ENCODE peak calls at places on chromosomes 3 and 15, in four cellular contexts. Y is A549, Z is fibroblast of villous mesenchyme, F is neural progenitor cell. S is an unnamed sample.

GRCh38 chr3:69738291-69738690 is 973 bp upstream of the MITF start:
- DNase-seq in Y (no peak), Z (peak; percentile 42), F (peak; percentile 12), S (peak; percentile 40)

GRCh38 chr15:64071931-64072765 is 21.5 kb downstream of the CIAO2A start:
- DNase-seq in Y (peak; percentile 40), Z (no peak), F (no peak), S (no peak)

GRCh38 chr3:63656791-63657190 is 4.3 kb downstream of the SNTN start:
- DNase-seq in Y (no peak), Z (peak; percentile 37), F (no peak), S (no peak)

GRCh38 chr3:135456182-135456790 is 509.2 kb upstream of the PPP2R3A start:
- DNase-seq in Y (no peak), Z (no peak), F (peak; percentile 83), S (no peak)

GRCh38 chr15:101698314-101698713 is 26.0 kb downstream of the TARS3 start:
- DNase-seq in Y (no peak), Z (no peak), F (no peak), S (no peak)

GRCh38 chr3:194384569-194385001 is 14.5 kb downstream of the GP5 start:
- DNase-seq in Y (no peak), Z (no peak), F (no peak), S (no peak)

GRCh38 chr3:155352900-155353490 is 59.5 kb upstream of the STRIT1 start:
- DNase-seq in Y (peak; percentile 52), Z (peak; percentile 43), F (peak; percentile 43), S (no peak)

GRCh38 chr15:66981746-66982145 is 83.7 kb upstream of the SMAD3 start:
- DNase-seq in Y (no peak), Z (no peak), F (no peak), S (no peak)

GRCh38 chr3:9491506-9491905 is 62.1 kb downstream of the LHFPL4 start:
- DNase-seq in Y (no peak), Z (no peak), F (no peak), S (no peak)

GRCh38 chr15:62848631-62849050 is 193.9 kb upstream of the TPM1 start:
- DNase-seq in Y (peak; percentile 74), Z (peak; percentile 60), F (no peak), S (peak; percentile 69)

GRCh38 chr3:65507446-65507845 is 531.3 kb downstream of the MAGI1 start:
- DNase-seq in Y (no peak), Z (no peak), F (no peak), S (no peak)

GRCh38 chr3:10185804-10186762 is 21.4 kb downstream of the IRAK2 start:
- DNase-seq in Y (no peak), Z (peak; percentile 53), F (no peak), S (no peak)

GRCh38 chr3:12371525-12372140 is 82.8 kb downstream of the PPARG start:
- DNase-seq in Y (no peak), Z (peak; percentile 66), F (no peak), S (no peak)

GRCh38 chr3:55167586-55168317 is 239.9 kb upstream of the LRTM1 start:
- DNase-seq in Y (no peak), Z (peak; percentile 94), F (no peak), S (no peak)

GRCh38 chr15:78209646-78210348 is 24.6 kb downstream of the ACSBG1 start:
- DNase-seq in Y (no peak), Z (peak; percentile 14), F (no peak), S (peak; percentile 88)

GRCh38 chr3:53155763-53156162 is 5.2 kb upstream of the PRKCD start:
- DNase-seq in Y (no peak), Z (no peak), F (peak; percentile 43), S (peak; percentile 91)

GRCh38 chr15:96340611-96341464 is 10.3 kb downstream of the NR2F2 start:
- DNase-seq in Y (peak; percentile 73), Z (no peak), F (peak; percentile 90), S (no peak)

GRCh38 chr15:56366211-56366610 is 985 bp downstream of the TEX9 start:
- DNase-seq in Y (no peak), Z (no peak), F (peak; percentile 5), S (no peak)

GRCh38 chr15:88383354-88383753 is 83.8 kb downstream of the MRPL46 start:
- DNase-seq in Y (no peak), Z (no peak), F (no peak), S (no peak)

GRCh38 chr3:4589475-4590111 is 96.4 kb downstream of the ITPR1 start:
- DNase-seq in Y (no peak), Z (no peak), F (no peak), S (no peak)

GRCh38 chr3:66133853-66134445 is 86.9 kb upstream of the SLC25A26 start:
- DNase-seq in Y (no peak), Z (peak; percentile 47), F (no peak), S (peak; percentile 65)

GRCh38 chr3:49023775-49024174 is 1.9 kb downstream of the NDUFAF3 start:
- DNase-seq in Y (no peak), Z (no peak), F (no peak), S (no peak)

GRCh38 chr15:100726426-100727190 is 124.2 kb downstream of the ASB7 start:
- DNase-seq in Y (no peak), Z (no peak), F (no peak), S (no peak)

GRCh38 chr3:179401561-179401960 is 49.7 kb downstream of the GNB4 start:
- DNase-seq in Y (no peak), Z (no peak), F (no peak), S (no peak)

GRCh38 chr15:48144889-48145288 is 24.1 kb downstream of the SLC24A5 start:
- DNase-seq in Y (no peak), Z (peak; percentile 34), F (no peak), S (no peak)

GRCh38 chr3:55322649-55323048 is 164.5 kb downstream of the WNT5A start:
- DNase-seq in Y (no peak), Z (no peak), F (peak; percentile 8), S (no peak)

GRCh38 chr15:63107895-63108546 is 13.6 kb upstream of the LACTB start:
- DNase-seq in Y (peak; percentile 99), Z (peak; percentile 100), F (no peak), S (peak; percentile 86)

GRCh38 chr3:12440927-12441326 is 43.4 kb upstream of the TSEN2 start:
- DNase-seq in Y (no peak), Z (peak; percentile 56), F (no peak), S (no peak)

GRCh38 chr3:122350814-122351418 is 25.9 kb downstream of the CSTA start:
- DNase-seq in Y (no peak), Z (peak; percentile 12), F (no peak), S (no peak)

GRCh38 chr3:117661636-117662095 is 952.1 kb downstream of the TUSC7 start:
- DNase-seq in Y (no peak), Z (peak; percentile 6), F (no peak), S (no peak)

GRCh38 chr3:56862352-56863062 is 60.8 kb upstream of the ARHGEF3 start:
- DNase-seq in Y (no peak), Z (peak; percentile 71), F (no peak), S (peak; percentile 72)

GRCh38 chr3:6326760-6327159 is 534.2 kb upstream of the GRM7 start:
- DNase-seq in Y (no peak), Z (no peak), F (no peak), S (no peak)

GRCh38 chr3:55441499-55441898 is 45.6 kb downstream of the WNT5A start:
- DNase-seq in Y (no peak), Z (no peak), F (no peak), S (no peak)

DNA sequence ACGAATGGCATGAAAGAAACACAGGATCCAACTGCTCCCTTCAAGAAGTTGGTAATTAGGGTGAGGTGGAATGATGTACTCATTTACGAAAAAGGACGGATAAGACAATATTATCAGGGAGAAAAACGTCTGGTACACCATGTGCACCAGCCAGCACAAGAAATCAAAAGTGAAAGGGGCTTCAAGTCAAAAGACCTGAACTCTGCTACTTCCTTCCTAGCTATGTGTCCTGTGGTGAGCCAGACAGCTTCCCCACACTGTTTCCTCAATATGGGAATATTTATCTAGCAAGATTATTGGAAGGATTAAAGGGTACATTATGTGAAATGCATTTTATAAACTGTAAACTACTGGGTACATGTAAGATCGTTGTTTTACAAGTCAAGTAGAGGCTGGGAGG is 33.9 kb downstream of the RAB27A start:
- DNase-seq in Y (no peak), Z (peak; percentile 65), F (no peak), S (no peak)
- TF ChIP-seq CTCF in Y (no peak), Z (no peak), F (no peak), S (no peak)

DNA sequence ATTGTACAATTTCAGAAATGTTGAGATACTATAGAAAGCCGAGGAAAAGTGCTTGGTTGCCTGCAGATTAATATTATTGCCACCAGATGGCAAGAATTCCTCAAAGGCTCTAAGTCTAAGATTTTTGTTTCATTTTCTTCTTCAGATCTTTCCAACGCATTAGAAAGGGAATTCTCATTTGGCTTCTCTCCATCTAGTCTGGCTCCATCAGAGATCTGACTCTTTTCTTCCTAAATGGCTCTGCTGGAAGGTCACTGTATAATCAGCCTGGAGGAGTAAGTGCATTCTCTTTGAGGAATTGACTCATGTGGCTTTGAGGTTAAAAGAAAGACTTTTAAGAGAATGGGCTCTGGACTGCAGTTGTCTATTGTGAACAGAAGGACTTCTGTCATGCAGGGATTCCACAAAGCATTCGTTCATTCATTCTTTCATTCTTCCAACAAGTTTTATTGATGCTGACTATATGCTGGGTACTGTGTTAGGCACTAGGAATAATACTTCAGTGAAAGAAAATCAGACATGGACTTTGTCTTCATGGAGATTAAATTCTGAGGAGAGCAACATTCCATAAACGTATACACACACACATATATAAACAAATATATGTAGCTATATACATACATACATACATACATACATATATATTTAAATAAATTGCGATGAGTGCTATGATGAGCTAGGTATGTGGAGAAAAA is 55.3 kb downstream of the SLC28A2 start:
- DNase-seq in Y (peak; percentile 23), Z (peak; percentile 54), F (peak; percentile 5), S (peak; percentile 3)
- H3K4me3 ChIP-seq in Y (no peak overlapping the region), Z (peak overlapping the region; percentile 29), F (no peak overlapping the region), S (no peak overlapping the region)

DNA sequence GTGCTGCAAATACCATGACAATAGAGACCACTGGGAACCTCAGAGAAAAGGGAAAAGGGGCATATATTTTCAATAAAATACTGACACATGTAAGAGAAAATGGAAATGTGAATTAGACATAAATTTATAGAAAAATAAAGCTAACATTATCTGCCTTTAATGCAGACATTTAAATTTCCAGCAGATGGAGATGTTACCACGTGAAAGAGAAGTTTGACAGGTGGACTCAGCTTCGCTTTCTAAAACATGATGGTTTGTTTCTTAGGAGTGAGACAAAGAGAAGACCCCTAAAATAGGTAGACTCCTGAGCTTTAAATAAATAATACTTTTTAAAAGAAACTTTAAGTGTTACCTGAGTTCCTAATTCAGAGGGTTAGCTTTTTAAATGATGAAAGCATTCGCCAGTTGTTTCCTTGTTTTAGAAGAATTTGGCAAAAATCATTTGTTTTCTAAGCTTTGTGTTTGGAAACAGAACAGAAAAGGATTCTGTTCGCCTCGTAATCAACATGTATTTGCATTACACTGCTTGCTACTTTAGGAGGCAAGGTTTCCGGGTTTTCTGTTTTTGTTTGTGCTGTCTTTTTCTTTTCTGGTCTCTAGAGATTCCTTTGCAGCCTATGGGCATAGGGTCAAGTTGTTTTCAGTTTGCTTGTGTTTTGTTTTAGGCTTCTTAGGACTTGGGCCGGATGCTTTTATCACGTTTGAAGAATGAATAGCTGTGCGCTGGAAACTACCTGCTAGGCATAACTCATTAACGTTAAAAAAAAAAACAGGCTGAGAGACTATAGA is 271.4 kb downstream of the THSD4 start:
- DNase-seq in Y (peak; percentile 56), Z (no peak), F (peak; percentile 43), S (no peak)
- TF ChIP-seq CTCF in Y (peak; percentile 83), Z (peak; percentile 30), F (peak; percentile 65), S (peak; percentile 59)

GRCh38 chr15:91945385-91945784 is 91.9 kb downstream of the SLCO3A1 start:
- DNase-seq in Y (no peak), Z (no peak), F (no peak), S (no peak)

GRCh38 chr15:91944334-91944733 is 90.8 kb downstream of the SLCO3A1 start:
- DNase-seq in Y (no peak), Z (no peak), F (no peak), S (no peak)

GRCh38 chr15:91941871-91942270 is 88.4 kb downstream of the SLCO3A1 start:
- DNase-seq in Y (no peak), Z (no peak), F (no peak), S (no peak)

GRCh38 chr15:91940466-91941381 is 87.2 kb downstream of the SLCO3A1 start:
- DNase-seq in Y (no peak), Z (no peak), F (no peak), S (peak; percentile 75)

GRCh38 chr15:91942676-91943417 is 89.3 kb downstream of the SLCO3A1 start:
- DNase-seq in Y (peak; percentile 84), Z (peak; percentile 87), F (no peak), S (peak; percentile 79)
- H3K4me3 ChIP-seq in Y (peak overlapping the region; percentile 23), Z (no peak overlapping the region), F (no peak overlapping the region), S (peak overlapping the region; percentile 51)